ENCODE peak calls at places on chromosomes 2 and 18, in four cellular contexts. Q is pancreas, S is AG04450, M is adrenal gland. B is an unnamed sample.

GRCh38 chr2:69546646-69547045 is 96.9 kb downstream of the AAK1 start:
- DNase-seq in Q (no peak), S (no peak), M (no peak), B (no peak)

GRCh38 chr2:86337235-86338099 is at the start of gene REEP1:
- DNase-seq in M (peak; percentile 23), Q (peak; percentile 33), S (no peak), B (no peak)

GRCh38 chr2:230674930-230675672 is 37.5 kb upstream of the CAB39 start:
- DNase-seq in S (no peak), M (no peak), Q (no peak), B (no peak)

GRCh38 chr2:161122772-161123530 is 37.3 kb upstream of the TANK start:
- DNase-seq in S (peak; percentile 68), M (peak; percentile 77), Q (peak; percentile 53), B (no peak)

GRCh38 chr2:62596061-62596658 is 90.2 kb upstream of the TMEM17 start:
- DNase-seq in M (peak; percentile 10), Q (no peak), S (peak; percentile 56), B (no peak)

GRCh38 chr2:119402645-119403560 is 28.8 kb upstream of the TMEM37 start:
- DNase-seq in M (peak; percentile 71), S (no peak), Q (peak; percentile 70), B (no peak)

GRCh38 chr2:39665811-39666488 is at the start of gene TMEM178A:
- DNase-seq in M (peak; percentile 2), Q (no peak), S (no peak), B (no peak)

GRCh38 chr2:127107622-127107999 is 657 bp upstream of the BIN1 start:
- DNase-seq in Q (no peak), M (no peak), S (no peak), B (no peak)

GRCh38 chr18:39841133-39842041 is 2113.6 kb upstream of the PIK3C3 start:
- DNase-seq in S (peak; percentile 27), Q (peak; percentile 41), M (peak; percentile 13), B (peak; percentile 31)

GRCh38 chr2:163775304-163775703 is 39.5 kb upstream of the FIGN start:
- DNase-seq in M (no peak), Q (no peak), S (no peak), B (peak; percentile 46)

GRCh38 chr2:175793649-175794048 is 208.4 kb downstream of the LNPK start:
- DNase-seq in M (no peak), Q (no peak), S (no peak), B (no peak)

GRCh38 chr2:219381448-219381847 is 6.3 kb downstream of the DNPEP start:
- DNase-seq in S (no peak), Q (no peak), M (no peak), B (no peak)

GRCh38 chr18:51150430-51150746 is 47.1 kb downstream of the MEX3C start:
- DNase-seq in Q (no peak), S (no peak), M (no peak), B (no peak)

GRCh38 chr2:72999729-73000725 is 71.5 kb downstream of the SFXN5 start:
- DNase-seq in M (no peak), Q (peak; percentile 3), S (no peak), B (no peak)

GRCh38 chr2:202249521-202249850 is 11.1 kb upstream of the SUMO1 start:
- DNase-seq in M (no peak), Q (no peak), S (no peak), B (no peak)

GRCh38 chr2:71844967-71845366 is 302.7 kb downstream of the CYP26B1 start:
- DNase-seq in Q (no peak), M (no peak), S (no peak), B (no peak)

GRCh38 chr2:73862987-73863386 is 29.8 kb upstream of the ACTG2 start:
- DNase-seq in M (no peak), S (no peak), Q (no peak), B (no peak)

GRCh38 chr2:172248381-172249173 is 145.9 kb upstream of the DLX2 start:
- DNase-seq in M (no peak), S (no peak), Q (no peak), B (no peak)

GRCh38 chr18:46035701-46036680 is 36.1 kb downstream of the PSTPIP2 start:
- DNase-seq in M (no peak), Q (no peak), S (no peak), B (no peak)

GRCh38 chr2:235945608-235946140 is 222.5 kb downstream of the GBX2 start:
- DNase-seq in S (no peak), M (no peak), Q (no peak), B (no peak)

GRCh38 chr2:3241971-3242746 is 135.5 kb downstream of the EIPR1 start:
- DNase-seq in Q (no peak), S (no peak), M (no peak), B (no peak)

GRCh38 chr2:192288290-192288689 is 93.6 kb upstream of the TMEFF2 start:
- DNase-seq in Q (no peak), M (no peak), S (no peak), B (no peak)

GRCh38 chr2:102114290-102114721 is 28.2 kb upstream of the IL1R1 start:
- DNase-seq in M (no peak), Q (no peak), S (peak; percentile 63), B (no peak)

GRCh38 chr2:223868005-223868404 is 30.6 kb upstream of the AP1S3 start:
- DNase-seq in M (no peak), Q (no peak), S (no peak), B (no peak)

GRCh38 chr2:185181901-185182300 is 556.7 kb upstream of the FSIP2 start:
- DNase-seq in M (no peak), Q (no peak), S (no peak), B (no peak)

GRCh38 chr18:46196627-46197243 is 92.5 kb downstream of the HAUS1 start:
- DNase-seq in Q (no peak), M (no peak), S (no peak), B (no peak)

GRCh38 chr2:41922177-41922576 is 125.6 kb upstream of the PKDCC start:
- DNase-seq in Q (no peak), M (no peak), S (no peak), B (no peak)

GRCh38 chr18:63178526-63178880 is 141.1 kb downstream of the BCL2 start:
- DNase-seq in M (no peak), S (no peak), Q (no peak), B (no peak)

GRCh38 chr2:227759411-227760113 is 13.9 kb downstream of the SCYGR8 start:
- DNase-seq in M (no peak), S (no peak), Q (no peak), B (no peak)

GRCh38 chr2:12167525-12168317 is 421.3 kb downstream of the LPIN1 start:
- DNase-seq in Q (no peak), M (no peak), S (no peak), B (peak; percentile 56)

GRCh38 chr18:394997-395383 is 105.5 kb downstream of the COLEC12 start:
- DNase-seq in S (peak; percentile 51), Q (no peak), M (no peak), B (no peak)

GRCh38 chr18:48803951-48804855 is 146.6 kb downstream of the SMAD7 start:
- DNase-seq in M (no peak), Q (no peak), S (no peak), B (no peak)
- H3K27ac ChIP-seq in M (no peak overlapping the region), Q (no peak overlapping the region), S (no peak overlapping the region), B (peak overlapping the region; percentile 36)

DNA sequence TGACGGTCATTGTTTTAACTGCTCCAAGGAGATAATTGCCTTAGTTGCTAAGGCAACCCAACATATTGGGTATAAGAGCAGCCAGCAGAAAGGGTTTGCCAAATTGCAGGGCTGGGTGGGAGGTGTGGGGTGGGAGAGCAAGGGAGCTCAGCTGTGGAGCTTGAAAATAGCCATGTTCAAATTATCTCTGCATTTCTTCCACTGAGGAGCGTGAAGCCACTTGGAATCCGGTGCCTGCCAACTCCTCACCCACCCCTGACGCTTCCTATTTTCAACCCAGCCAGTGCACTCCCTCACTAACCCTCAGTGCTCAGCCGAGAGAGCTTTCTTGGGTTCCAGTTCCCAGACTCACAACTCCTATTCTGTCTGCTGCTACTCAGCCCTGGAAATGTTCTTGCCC is 60.9 kb downstream of the SETBP1 start:
- DNase-seq in S (no peak), Q (no peak), M (no peak), B (no peak)
- H3K27ac ChIP-seq in S (no peak overlapping the region), Q (no peak overlapping the region), M (no peak overlapping the region), B (no peak overlapping the region)

DNA sequence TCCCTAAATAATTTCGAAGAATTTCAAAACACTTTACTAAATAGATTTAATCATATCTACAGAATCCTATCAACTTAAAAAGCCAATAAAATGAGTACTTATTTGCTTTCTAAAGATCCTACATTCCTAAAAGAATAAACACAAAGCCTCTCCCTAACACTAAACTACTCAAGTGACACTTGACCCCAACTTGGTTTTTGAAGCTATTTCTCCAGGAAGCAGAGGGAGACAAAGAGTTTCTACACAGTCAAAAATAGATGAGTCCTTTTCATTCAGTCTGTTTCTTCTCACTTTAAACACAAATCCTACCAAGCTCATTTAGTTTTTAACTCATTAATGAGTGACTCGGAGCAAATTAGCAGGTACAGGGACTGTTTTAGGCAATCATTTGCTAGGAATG is 2.1 kb downstream of the ATL2 start:
- DNase-seq in M (no peak), S (no peak), Q (no peak), B (no peak)
- H3K27ac ChIP-seq in M (no peak overlapping the region), S (no peak overlapping the region), Q (no peak overlapping the region), B (no peak overlapping the region)

DNA sequence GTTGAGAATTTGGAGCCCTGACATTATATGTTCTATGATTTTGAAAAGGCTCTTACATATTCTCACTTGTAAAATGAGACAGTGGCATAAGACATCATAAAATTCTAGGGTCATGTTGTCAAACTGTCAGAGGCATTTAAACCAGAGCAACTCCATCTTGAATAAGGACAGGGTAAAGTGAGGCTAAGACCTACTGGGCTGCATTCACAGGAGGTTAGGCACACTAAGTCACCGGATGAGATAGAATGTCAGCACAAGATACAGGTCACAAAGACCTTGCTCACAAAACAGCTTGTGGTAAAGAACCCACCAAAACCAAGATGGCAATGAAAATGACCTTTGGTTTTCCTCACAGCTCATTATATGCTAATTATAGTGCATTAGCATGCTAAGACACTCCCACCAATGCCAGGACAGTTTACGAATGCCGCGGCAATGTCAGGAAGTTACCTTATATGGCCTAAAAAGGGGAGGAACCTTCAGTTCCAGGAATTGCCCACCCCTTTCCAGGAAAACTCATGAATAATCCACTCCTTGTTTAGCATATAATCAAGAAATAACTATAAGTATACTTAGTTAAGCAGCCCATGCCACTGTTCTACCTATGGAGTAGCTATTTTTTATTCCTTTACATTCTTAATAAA is 406.5 kb downstream of the METTL4 start:
- DNase-seq in S (no peak), Q (no peak), M (no peak), B (no peak)
- H3K27ac ChIP-seq in S (no peak overlapping the region), Q (no peak overlapping the region), M (no peak overlapping the region), B (no peak overlapping the region)

DNA sequence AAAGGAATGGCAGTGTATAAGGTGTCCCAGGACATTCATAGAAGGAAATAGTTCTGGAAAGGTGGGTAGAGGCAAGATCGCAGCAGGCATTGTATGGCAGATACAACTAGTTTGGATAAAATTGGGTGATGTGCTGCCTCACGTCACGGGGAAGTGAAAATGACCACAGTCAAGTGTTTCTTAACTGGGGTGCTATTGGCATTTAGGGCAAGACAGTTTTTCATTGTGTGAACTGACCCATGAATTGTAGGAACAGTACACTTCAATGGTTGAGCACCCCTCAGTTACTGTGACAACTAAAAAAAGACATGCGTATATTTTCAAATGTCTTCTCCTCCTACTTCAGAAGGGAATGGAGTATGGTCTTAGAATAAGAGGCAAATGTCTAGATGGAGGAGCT is 22.3 kb upstream of the CYRIA start:
- DNase-seq in Q (no peak), M (no peak), S (no peak), B (no peak)
- H3K27ac ChIP-seq in Q (no peak overlapping the region), M (no peak overlapping the region), S (no peak overlapping the region), B (no peak overlapping the region)

GRCh38 chr2:205706769-205707375 is 24.6 kb downstream of the NRP2 start:
- DNase-seq in Q (no peak), S (peak; percentile 80), M (peak; percentile 86), B (no peak)
- H3K27ac ChIP-seq in Q (no peak overlapping the region), S (peak overlapping the region; percentile 89), M (peak overlapping the region; percentile 41), B (peak overlapping the region; percentile 30)

B was measured in caudate nucleus.